ENCODE peak calls at places on chromosomes 2 and 18, in six cellular contexts. R, E, T, J, C and S are unnamed samples.

GRCh38 chr2:240530181-240530580 is 27.6 kb downstream of the ANKMY1 start:
- DNase-seq in C (no peak), T (no peak), E (no peak), J (no peak), R (no peak), S (no peak)

GRCh38 chr2:84830095-84830494 is 50.8 kb downstream of the TRABD2A start:
- DNase-seq in R (no peak), J (no peak), C (peak), E (peak), T (no peak), S (no peak)

GRCh38 chr2:74841663-74842062 is 7.7 kb downstream of the HK2 start:
- DNase-seq in J (no peak), C (no peak), E (no peak), T (no peak), R (no peak), S (no peak)

GRCh38 chr2:68828887-68829708 is 42.1 kb downstream of the BMP10 start:
- DNase-seq in T (peak), R (no peak), C (peak), J (peak), E (peak), S (no peak)

GRCh38 chr18:39655341-39655740 is 2089.7 kb upstream of the CELF4 start:
- DNase-seq in C (no peak), T (no peak), E (no peak), J (no peak), R (no peak), S (no peak)

GRCh38 chr2:39550701-39551285 is 113.7 kb upstream of the MAP4K3 start:
- DNase-seq in R (no peak), T (no peak), J (no peak), C (no peak), E (no peak), S (no peak)

GRCh38 chr2:139018252-139018651 is 238.1 kb upstream of the NXPH2 start:
- DNase-seq in J (no peak), T (no peak), R (no peak), E (no peak), C (no peak), S (no peak)

GRCh38 chr2:109403841-109404201 is 209.9 kb downstream of the SEPTIN10 start:
- DNase-seq in C (no peak), T (no peak), E (no peak), R (no peak), J (no peak), S (no peak)

GRCh38 chr18:24885266-24885665 is 424.8 kb downstream of the HRH4 start:
- DNase-seq in R (no peak), C (no peak), E (no peak), J (no peak), T (no peak), S (no peak)

GRCh38 chr2:182366625-182367024 is 60.2 kb downstream of the PDE1A start:
- DNase-seq in E (peak), J (peak), R (no peak), C (no peak), T (no peak), S (no peak)

GRCh38 chr2:176174382-176174834 is 14.1 kb upstream of the HOXD1 start:
- DNase-seq in E (no peak), R (no peak), J (no peak), T (no peak), C (peak), S (peak)

GRCh38 chr2:205527801-205528200 is 154.5 kb upstream of the NRP2 start:
- DNase-seq in J (no peak), R (no peak), T (no peak), C (no peak), E (no peak), S (no peak)

GRCh38 chr2:236647621-236648020 is 78.0 kb downstream of the ACKR3 start:
- DNase-seq in T (no peak), E (no peak), J (no peak), C (no peak), R (no peak), S (no peak)

GRCh38 chr18:31609886-31610646 is 18.4 kb downstream of the TTR start:
- DNase-seq in J (no peak), T (no peak), C (no peak), E (no peak), R (no peak), S (no peak)

GRCh38 chr2:230865766-230866703 is 1.3 kb downstream of the ITM2C start:
- DNase-seq in C (peak), J (no peak), T (no peak), E (peak), R (no peak), S (peak)

GRCh38 chr2:100960688-100961087 is 41.4 kb upstream of the RPL31 start:
- DNase-seq in E (no peak), J (no peak), R (no peak), C (no peak), T (no peak), S (no peak)

GRCh38 chr2:19787134-19787533 is 114.6 kb downstream of the TTC32 start:
- DNase-seq in J (no peak), R (no peak), T (no peak), E (no peak), C (no peak), S (no peak)

GRCh38 chr2:130807659-130808385 is 28.9 kb upstream of the ARHGEF4 start:
- DNase-seq in T (no peak), J (no peak), E (no peak), C (no peak), R (no peak), S (no peak)

GRCh38 chr2:152611458-152612231 is 105.6 kb downstream of the PRPF40A start:
- DNase-seq in T (no peak), C (no peak), J (peak), E (peak), R (peak), S (peak)

GRCh38 chr2:60556441-60556997 is 3.1 kb upstream of the BCL11A start:
- DNase-seq in J (no peak), E (no peak), T (no peak), C (peak), R (no peak), S (no peak)

GRCh38 chr2:26846881-26847662 is 860 bp upstream of the DPYSL5 start:
- DNase-seq in J (no peak), C (peak), T (no peak), E (no peak), R (no peak), S (no peak)

GRCh38 chr2:165573534-165574461 is 104.3 kb downstream of the CSRNP3 start:
- DNase-seq in J (no peak), R (no peak), T (no peak), E (no peak), C (peak), S (no peak)

GRCh38 chr2:68423966-68424650 is 43.0 kb downstream of the FBXO48 start:
- DNase-seq in E (no peak), J (no peak), R (peak), T (no peak), C (no peak), S (peak)

GRCh38 chr2:172454404-172455120 is 27.2 kb downstream of the ITGA6 start:
- DNase-seq in T (no peak), J (no peak), E (no peak), C (no peak), R (no peak), S (no peak)

GRCh38 chr2:195410272-195410671 is 246.8 kb upstream of the SLC39A10 start:
- DNase-seq in C (no peak), R (peak), J (no peak), T (no peak), E (no peak), S (peak)

GRCh38 chr2:158715352-158715751 is 79.8 kb upstream of the DAPL1 start:
- DNase-seq in J (no peak), R (no peak), C (no peak), E (no peak), T (no peak), S (no peak)

GRCh38 chr18:9705183-9705864 is 2.8 kb upstream of the RAB31 start:
- DNase-seq in R (no peak), J (no peak), T (no peak), C (no peak), E (no peak), S (no peak)

GRCh38 chr18:52903858-52904257 is 563.9 kb downstream of the DCC start:
- DNase-seq in J (no peak), C (peak), E (no peak), T (no peak), R (no peak), S (no peak)

GRCh38 chr2:215914067-215914776 is 99.1 kb downstream of the MREG start:
- DNase-seq in R (peak), J (no peak), C (no peak), E (no peak), T (no peak), S (no peak)

GRCh38 chr18:26468931-26469340 is 79.4 kb downstream of the KCTD1 start:
- DNase-seq in E (no peak), C (peak), R (no peak), J (no peak), T (no peak), S (peak)
- TF ChIP-seq CTCF in E (peak), C (peak), R (peak), J (peak), T (peak), S (peak)

GRCh38 chr2:227461878-227462462 is 10.0 kb upstream of the AGFG1 start:
- DNase-seq in R (no peak), E (no peak), T (no peak), J (no peak), C (no peak), S (no peak)
- TF ChIP-seq CTCF in R (no peak), E (no peak), T (no peak), J (no peak), C (no peak), S (no peak)

DNA sequence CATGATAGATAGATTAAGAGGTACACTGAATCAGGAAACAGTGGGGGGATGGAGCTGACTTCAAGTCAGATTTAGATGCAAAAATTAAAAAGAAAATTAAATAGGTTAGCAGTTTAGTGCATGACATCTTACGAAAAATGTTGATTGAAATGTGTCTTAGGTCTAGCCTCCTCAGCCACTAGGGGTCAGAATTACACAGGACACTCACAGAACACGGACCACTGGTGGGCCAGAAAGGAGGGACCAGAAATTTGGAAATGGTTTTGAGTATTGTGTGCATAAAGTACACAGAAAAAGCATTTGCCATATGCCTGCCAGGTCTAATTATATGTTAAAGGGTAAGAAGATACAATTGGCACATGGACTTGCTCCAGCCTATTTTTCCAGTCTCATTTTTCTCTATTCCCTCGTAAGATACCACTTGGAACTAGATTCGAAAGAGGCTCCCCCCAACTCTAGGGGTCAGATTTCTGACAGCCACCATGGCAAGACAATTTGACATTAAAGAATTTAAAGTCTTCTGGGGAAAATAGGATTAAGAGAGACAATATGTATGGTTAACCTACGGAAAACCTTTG is 550.2 kb upstream of the SETBP1 start:
- DNase-seq in E (no peak), J (no peak), R (no peak), T (no peak), C (peak), S (peak)
- TF ChIP-seq CTCF in E (peak), J (peak), R (peak), T (peak), C (peak), S (peak)

GRCh38 chr2:120291464-120292311 is 39.0 kb downstream of the RALB start:
- DNase-seq in T (no peak), C (no peak), E (no peak), R (no peak), J (no peak), S (no peak)

GRCh38 chr2:120287183-120288015 is 34.7 kb downstream of the RALB start:
- DNase-seq in E (no peak), C (no peak), R (peak), T (no peak), J (peak), S (peak)

GRCh38 chr2:120288016-120288373 is 35.3 kb downstream of the RALB start:
- DNase-seq in R (no peak), T (no peak), E (no peak), C (no peak), J (no peak), S (no peak)

GRCh38 chr2:120290737-120291136 is 38.1 kb downstream of the RALB start:
- DNase-seq in T (no peak), J (no peak), R (no peak), C (no peak), E (no peak), S (no peak)

DNA sequence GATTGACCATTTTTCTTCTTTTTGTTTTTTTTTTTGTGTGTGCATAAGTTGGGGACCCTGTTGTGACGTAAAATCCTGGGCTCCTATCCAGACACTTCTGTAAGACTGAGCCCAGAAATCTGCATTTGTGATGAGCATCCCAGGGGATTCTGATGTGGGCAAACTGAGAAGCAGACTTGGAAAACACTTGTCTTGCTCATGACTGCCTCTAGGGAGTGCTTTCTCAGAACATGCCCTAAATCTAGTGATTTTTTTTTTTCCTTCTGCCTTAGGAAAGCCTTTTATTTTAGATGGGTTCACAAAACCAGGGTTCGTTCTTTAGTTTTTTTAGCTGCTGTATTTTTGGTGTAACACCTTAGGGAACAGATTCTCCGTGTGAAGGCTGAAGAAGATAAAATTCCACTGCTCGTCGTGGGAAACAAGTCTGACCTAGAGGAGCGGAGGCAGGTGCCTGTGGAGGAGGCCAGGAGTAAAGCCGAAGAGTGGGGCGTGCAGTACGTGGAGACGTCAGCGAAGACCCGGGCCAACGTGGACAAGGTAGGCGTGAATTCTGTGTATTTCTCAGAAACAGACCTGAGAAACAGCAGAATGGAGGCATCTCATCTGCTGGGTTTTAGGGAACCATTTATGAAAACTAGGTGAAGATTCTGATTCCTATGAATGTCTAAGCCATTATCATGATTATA is 36.7 kb downstream of the RALB start:
- DNase-seq in R (no peak), E (no peak), T (no peak), C (no peak), J (no peak), S (no peak)
- TF ChIP-seq CTCF in R (no peak), E (no peak), T (no peak), C (no peak), J (peak), S (no peak)

GRCh38 chr2:106953236-106953635 is 67.3 kb upstream of the ST6GAL2 start:
- DNase-seq in E (no peak), T (no peak), J (no peak), C (no peak), R (no peak), S (no peak)

GRCh38 chr2:106953779-106954178 is 67.8 kb upstream of the ST6GAL2 start:
- DNase-seq in E (no peak), R (no peak), J (no peak), C (no peak), T (no peak), S (no peak)

GRCh38 chr2:106944220-106944619 is 58.3 kb upstream of the ST6GAL2 start:
- DNase-seq in J (peak), R (no peak), T (no peak), E (no peak), C (no peak), S (no peak)

GRCh38 chr2:106948550-106948949 is 62.6 kb upstream of the ST6GAL2 start:
- DNase-seq in J (no peak), T (no peak), R (no peak), C (no peak), E (no peak), S (no peak)
- TF ChIP-seq CTCF in J (no peak), T (no peak), R (no peak), C (no peak), E (no peak), S (no peak)

GRCh38 chr2:501130-501529 is 176.1 kb downstream of the TMEM18 start:
- DNase-seq in J (no peak), E (no peak), C (no peak), R (no peak), T (no peak), S (no peak)
- TF ChIP-seq CTCF in J (no peak), E (no peak), C (no peak), R (no peak), T (no peak), S (no peak)

GRCh38 chr2:224754129-224754528 is 38.0 kb upstream of the CCDC195 start:
- DNase-seq in T (no peak), C (no peak), E (no peak), R (no peak), J (no peak), S (no peak)
- TF ChIP-seq CTCF in T (no peak), C (no peak), E (no peak), R (no peak), J (no peak), S (no peak)